ENCODE peak calls at places on chromosomes 1 and 21, in six cellular contexts. Y is NCI-H460; F is activated T-helper 1 cell treated with anti-CD3 and anti-CD28 coated beads, Interleukin-12 subunit alpha, Interleukin-12 subunit beta, Interleukin-2, Interleukin-4 antibody, amounts not matched to agents 30 ng/mL and 10 ng/mL and 1 ng/mL, durations not matched to agents 14 hours and 24 hours and 36 hours; H is CD4-positive, alpha-beta T cell; D is neuronal stem cell; L is CD8-positive, alpha-beta memory T cell. A is an unnamed sample.

GRCh38 chr1:17860812-17861211 is 105.7 kb downstream of the ACTL8 start:
- DNase-seq in Y (no peak), F (no peak), H (no peak), D (no peak), L (no peak), A (no peak)

GRCh38 chr1:203534526-203534925 is 40.6 kb downstream of the OPTC start:
- DNase-seq in Y (no peak), F (no peak), H (no peak), D (no peak), L (no peak), A (no peak)

GRCh38 chr1:99669821-99670220 is 23.9 kb downstream of the PALMD start:
- DNase-seq in Y (no peak), F (no peak), H (no peak), D (no peak), L (no peak), A (no peak)

GRCh38 chr1:87279201-87279860 is 49.3 kb upstream of the LMO4 start:
- DNase-seq in Y (no peak), F (no peak), H (no peak), D (no peak), L (no peak), A (no peak)

GRCh38 chr1:218953448-218953847 is 220.2 kb upstream of the LYPLAL1 start:
- DNase-seq in Y (no peak), F (no peak), H (no peak), D (no peak), L (no peak), A (no peak)

GRCh38 chr1:17156108-17156507 is 36.9 kb upstream of the PADI2 start:
- DNase-seq in Y (no peak), F (no peak), H (no peak), D (no peak), L (no peak), A (no peak)

GRCh38 chr1:203189951-203190352 is 3.4 kb upstream of the CHI3L1 start:
- DNase-seq in Y (no peak), F (no peak), H (no peak), D (no peak), L (no peak), A (peak; percentile 56)

GRCh38 chr1:41823453-41823852 is 95.3 kb downstream of the HIVEP3 start:
- DNase-seq in Y (no peak), F (no peak), H (no peak), D (peak; percentile 86), L (no peak), A (no peak)

GRCh38 chr21:42844411-42845113 is 34.8 kb downstream of the WDR4 start:
- DNase-seq in Y (no peak), F (no peak), H (no peak), D (no peak), L (no peak), A (no peak)

GRCh38 chr1:156119503-156120209 is 5.1 kb downstream of the LMNA start:
- DNase-seq in Y (no peak), F (no peak), H (no peak), D (no peak), L (no peak), A (peak; percentile 74)

GRCh38 chr1:2530501-2531361 is 668 bp upstream of the HES5 start:
- DNase-seq in Y (no peak), F (no peak), H (no peak), D (no peak), L (no peak), A (no peak)

GRCh38 chr1:1892079-1892762 is 1.3 kb upstream of the GNB1 start:
- DNase-seq in Y (no peak), F (no peak), H (no peak), D (no peak), L (peak; percentile 20), A (no peak)

GRCh38 chr1:27638805-27639204 is 3.8 kb upstream of the FGR start:
- DNase-seq in Y (no peak), F (no peak), H (no peak), D (no peak), L (no peak), A (no peak)

GRCh38 chr1:235643837-235644692 is 5.5 kb downstream of the GNG4 start:
- DNase-seq in Y (no peak), F (no peak), H (no peak), D (no peak), L (no peak), A (no peak)

GRCh38 chr1:55869050-55869449 is 653.9 kb upstream of the USP24 start:
- DNase-seq in Y (no peak), F (no peak), H (no peak), D (no peak), L (no peak), A (no peak)

GRCh38 chr1:36414384-36414783 is 16.7 kb upstream of the LSM10 start:
- DNase-seq in Y (no peak), F (no peak), H (no peak), D (no peak), L (no peak), A (no peak)

GRCh38 chr1:109906160-109906838 is 4.3 kb upstream of the CSF1 start:
- DNase-seq in Y (no peak), F (peak; percentile 60), H (peak; percentile 51), D (no peak), L (peak; percentile 60), A (no peak)

GRCh38 chr21:45860493-45861155 is 120.9 kb upstream of the COL6A1 start:
- DNase-seq in Y (no peak), F (no peak), H (no peak), D (no peak), L (no peak), A (no peak)

GRCh38 chr1:35046730-35047129 is 15.0 kb upstream of the ZMYM6 start:
- DNase-seq in Y (no peak), F (no peak), H (no peak), D (no peak), L (no peak), A (no peak)

GRCh38 chr1:165257969-165258459 is 98.5 kb downstream of the LMX1A start:
- DNase-seq in Y (peak; percentile 67), F (peak; percentile 2), H (peak; percentile 2), D (peak; percentile 64), L (no peak), A (peak; percentile 46)

GRCh38 chr1:93591291-93591832 is 90.3 kb downstream of the BCAR3 start:
- DNase-seq in Y (no peak), F (no peak), H (no peak), D (no peak), L (no peak), A (no peak)

A was measured in HL-60.